ENCODE peak calls at places on chromosomes 6 and 20, in four cellular contexts. One of them, this sample, is unnamed.

GRCh38 chr20:53322651-53323050 is 271.0 kb downstream of the ZNF217 start:
- DNase-seq in NCI-H2171 treated with DMSO at 0.1 percent for 48 hours: no peak
- DNase-seq in A549: no peak
- DNase-seq in activated B cell treated with CpG ODN at 0.5 μM for 24 hours: no peak
- DNase-seq in this sample: no peak

GRCh38 chr6:36301781-36302180 is 31.9 kb downstream of the PNPLA1 start:
- DNase-seq in A549: no peak
- DNase-seq in activated B cell treated with CpG ODN at 0.5 μM for 24 hours: no peak
- DNase-seq in NCI-H2171 treated with DMSO at 0.1 percent for 48 hours: no peak
- DNase-seq in this sample: no peak

GRCh38 chr6:117389227-117390057 is 36.3 kb downstream of the ROS1 start:
- DNase-seq in activated B cell treated with CpG ODN at 0.5 μM for 24 hours: no peak
- DNase-seq in A549: peak; percentile 5
- DNase-seq in NCI-H2171 treated with DMSO at 0.1 percent for 48 hours: no peak
- DNase-seq in this sample: no peak

GRCh38 chr20:8020314-8021079 is 936 bp upstream of the TMX4 start:
- DNase-seq in A549: no peak
- DNase-seq in activated B cell treated with CpG ODN at 0.5 μM for 24 hours: no peak
- DNase-seq in NCI-H2171 treated with DMSO at 0.1 percent for 48 hours: peak; percentile 56
- DNase-seq in this sample: peak; percentile 55

GRCh38 chr20:51860015-51860882 is 57.9 kb upstream of the SALL4 start:
- DNase-seq in A549: no peak
- DNase-seq in NCI-H2171 treated with DMSO at 0.1 percent for 48 hours: no peak
- DNase-seq in activated B cell treated with CpG ODN at 0.5 μM for 24 hours: no peak
- DNase-seq in this sample: no peak

GRCh38 chr20:36017034-36017951 is 48.9 kb downstream of the CNBD2 start:
- DNase-seq in A549: peak; percentile 65
- DNase-seq in NCI-H2171 treated with DMSO at 0.1 percent for 48 hours: no peak
- DNase-seq in activated B cell treated with CpG ODN at 0.5 μM for 24 hours: no peak
- DNase-seq in this sample: peak; percentile 17

GRCh38 chr20:63568986-63569949 is 4.8 kb downstream of the HELZ2 start:
- DNase-seq in A549: no peak
- DNase-seq in NCI-H2171 treated with DMSO at 0.1 percent for 48 hours: peak; percentile 23
- DNase-seq in activated B cell treated with CpG ODN at 0.5 μM for 24 hours: no peak
- DNase-seq in this sample: no peak

GRCh38 chr6:108002365-108003221 is 44.6 kb upstream of the SEC63 start:
- DNase-seq in A549: peak; percentile 18
- DNase-seq in activated B cell treated with CpG ODN at 0.5 μM for 24 hours: no peak
- DNase-seq in NCI-H2171 treated with DMSO at 0.1 percent for 48 hours: peak; percentile 76
- DNase-seq in this sample: peak; percentile 79

GRCh38 chr6:157433678-157434081 is 52.7 kb downstream of the ZDHHC14 start:
- DNase-seq in A549: no peak
- DNase-seq in activated B cell treated with CpG ODN at 0.5 μM for 24 hours: no peak
- DNase-seq in NCI-H2171 treated with DMSO at 0.1 percent for 48 hours: no peak
- DNase-seq in this sample: no peak

GRCh38 chr20:2519115-2519815 is 10.6 kb upstream of the ZNF343 start:
- DNase-seq in NCI-H2171 treated with DMSO at 0.1 percent for 48 hours: no peak
- DNase-seq in activated B cell treated with CpG ODN at 0.5 μM for 24 hours: no peak
- DNase-seq in A549: no peak
- DNase-seq in this sample: no peak

GRCh38 chr6:3454206-3455016 is 2.4 kb downstream of the SLC22A23 start:
- DNase-seq in NCI-H2171 treated with DMSO at 0.1 percent for 48 hours: no peak
- DNase-seq in A549: no peak
- DNase-seq in activated B cell treated with CpG ODN at 0.5 μM for 24 hours: no peak
- DNase-seq in this sample: peak; percentile 57

GRCh38 chr6:77173472-77174074 is 289.7 kb downstream of the HTR1B start:
- DNase-seq in activated B cell treated with CpG ODN at 0.5 μM for 24 hours: no peak
- DNase-seq in NCI-H2171 treated with DMSO at 0.1 percent for 48 hours: no peak
- DNase-seq in A549: no peak
- DNase-seq in this sample: no peak

GRCh38 chr6:126539022-126539421 is 199.1 kb downstream of the CENPW start:
- DNase-seq in activated B cell treated with CpG ODN at 0.5 μM for 24 hours: no peak
- DNase-seq in A549: peak; percentile 11
- DNase-seq in NCI-H2171 treated with DMSO at 0.1 percent for 48 hours: no peak
- DNase-seq in this sample: no peak

GRCh38 chr6:130306377-130306776 is 59.4 kb upstream of the TMEM200A start:
- DNase-seq in A549: no peak
- DNase-seq in activated B cell treated with CpG ODN at 0.5 μM for 24 hours: no peak
- DNase-seq in NCI-H2171 treated with DMSO at 0.1 percent for 48 hours: no peak
- DNase-seq in this sample: no peak

GRCh38 chr6:26383624-26384417 is 913 bp downstream of the BTN2A2 start:
- DNase-seq in A549: no peak
- DNase-seq in NCI-H2171 treated with DMSO at 0.1 percent for 48 hours: peak; percentile 82
- DNase-seq in activated B cell treated with CpG ODN at 0.5 μM for 24 hours: no peak
- DNase-seq in this sample: no peak

GRCh38 chr6:168155193-168155592 is 76.2 kb upstream of the FRMD1 start:
- DNase-seq in activated B cell treated with CpG ODN at 0.5 μM for 24 hours: no peak
- DNase-seq in NCI-H2171 treated with DMSO at 0.1 percent for 48 hours: no peak
- DNase-seq in A549: peak; percentile 20
- DNase-seq in this sample: no peak

GRCh38 chr6:36984581-36985383 is 1.2 kb downstream of the MTCH1 start:
- DNase-seq in A549: no peak
- DNase-seq in activated B cell treated with CpG ODN at 0.5 μM for 24 hours: no peak
- DNase-seq in NCI-H2171 treated with DMSO at 0.1 percent for 48 hours: peak; percentile 22
- DNase-seq in this sample: peak; percentile 24

GRCh38 chr6:474454-475185 is 83.1 kb downstream of the IRF4 start:
- DNase-seq in NCI-H2171 treated with DMSO at 0.1 percent for 48 hours: no peak
- DNase-seq in A549: no peak
- DNase-seq in activated B cell treated with CpG ODN at 0.5 μM for 24 hours: peak; percentile 40
- DNase-seq in this sample: no peak

GRCh38 chr6:100889351-100889750 is 8.2 kb upstream of the ASCC3 start:
- DNase-seq in A549: no peak
- DNase-seq in NCI-H2171 treated with DMSO at 0.1 percent for 48 hours: no peak
- DNase-seq in activated B cell treated with CpG ODN at 0.5 μM for 24 hours: no peak
- DNase-seq in this sample: no peak

GRCh38 chr6:14585689-14586088 is 468.1 kb downstream of the CD83 start:
- DNase-seq in activated B cell treated with CpG ODN at 0.5 μM for 24 hours: no peak
- DNase-seq in A549: no peak
- DNase-seq in NCI-H2171 treated with DMSO at 0.1 percent for 48 hours: no peak
- DNase-seq in this sample: no peak

GRCh38 chr20:57048027-57048869 is 218.2 kb downstream of the BMP7 start:
- DNase-seq in A549: peak; percentile 88
- DNase-seq in activated B cell treated with CpG ODN at 0.5 μM for 24 hours: no peak
- DNase-seq in NCI-H2171 treated with DMSO at 0.1 percent for 48 hours: no peak
- DNase-seq in this sample: no peak

GRCh38 chr6:138987299-138987642 is 782 bp downstream of the REPS1 start:
- DNase-seq in activated B cell treated with CpG ODN at 0.5 μM for 24 hours: no peak
- DNase-seq in A549: no peak
- DNase-seq in NCI-H2171 treated with DMSO at 0.1 percent for 48 hours: no peak
- DNase-seq in this sample: no peak

GRCh38 chr6:116145786-116146675 is 20.1 kb upstream of the COL10A1 start:
- DNase-seq in NCI-H2171 treated with DMSO at 0.1 percent for 48 hours: no peak
- DNase-seq in activated B cell treated with CpG ODN at 0.5 μM for 24 hours: no peak
- DNase-seq in A549: no peak
- DNase-seq in this sample: no peak

This sample was measured in NCI-H2227 treated with DMSO at 0.1 percent for 48 hours.